ENCODE peak calls at places on chromosomes 7 and 10, in seven cellular contexts. One of them, this sample, is unnamed.
A peak's percentile ranks its signal among the peaks of the same experiment; 100 is the strongest.

GRCh38 chr10:119677126-119677525 is 25.9 kb downstream of the BAG3 start:
- DNase-seq in Panc1: no peak
- DNase-seq in cardiac muscle cell: no peak
- DNase-seq in PC-3: no peak
- DNase-seq in gastrocnemius medialis: no peak
- DNase-seq in psoas muscle: no peak
- DNase-seq in upper lobe of right lung: no peak
- DNase-seq in this sample: no peak

GRCh38 chr7:135189221-135189662 is 18.7 kb upstream of the CYREN start:
- DNase-seq in upper lobe of right lung: no peak
- DNase-seq in Panc1: no peak
- DNase-seq in psoas muscle: no peak
- DNase-seq in cardiac muscle cell: no peak
- DNase-seq in PC-3: no peak
- DNase-seq in gastrocnemius medialis: no peak
- DNase-seq in this sample: no peak

GRCh38 chr10:131492211-131492610 is 180.7 kb upstream of the TCERG1L start:
- DNase-seq in cardiac muscle cell: no peak
- DNase-seq in psoas muscle: no peak
- DNase-seq in PC-3: no peak
- DNase-seq in gastrocnemius medialis: no peak
- DNase-seq in Panc1: no peak
- DNase-seq in upper lobe of right lung: no peak
- DNase-seq in this sample: no peak

GRCh38 chr7:42940985-42941847 is 9.0 kb downstream of the MRPL32 start:
- DNase-seq in gastrocnemius medialis: peak; percentile 55
- DNase-seq in psoas muscle: peak; percentile 79
- DNase-seq in upper lobe of right lung: peak; percentile 84
- DNase-seq in Panc1: peak; percentile 66
- DNase-seq in cardiac muscle cell: peak; percentile 85
- DNase-seq in PC-3: peak; percentile 79
- DNase-seq in this sample: peak; percentile 39

GRCh38 chr7:16233519-16233918 is 187.8 kb downstream of the CRPPA start:
- DNase-seq in psoas muscle: no peak
- DNase-seq in gastrocnemius medialis: no peak
- DNase-seq in Panc1: no peak
- DNase-seq in PC-3: no peak
- DNase-seq in cardiac muscle cell: no peak
- DNase-seq in upper lobe of right lung: no peak
- DNase-seq in this sample: no peak

GRCh38 chr7:80827238-80827633 is 91.6 kb downstream of the SEMA3C start:
- DNase-seq in gastrocnemius medialis: no peak
- DNase-seq in psoas muscle: no peak
- DNase-seq in cardiac muscle cell: peak; percentile 64
- DNase-seq in PC-3: peak; percentile 31
- DNase-seq in upper lobe of right lung: no peak
- DNase-seq in Panc1: no peak
- DNase-seq in this sample: no peak

GRCh38 chr7:73520673-73521635 is 1.1 kb downstream of the BAZ1B start:
- DNase-seq in cardiac muscle cell: peak; percentile 49
- DNase-seq in Panc1: no peak
- DNase-seq in upper lobe of right lung: no peak
- DNase-seq in gastrocnemius medialis: no peak
- DNase-seq in psoas muscle: no peak
- DNase-seq in PC-3: peak; percentile 6
- DNase-seq in this sample: no peak

GRCh38 chr10:33723181-33723580 is 388.7 kb upstream of the NRP1 start:
- DNase-seq in Panc1: no peak
- DNase-seq in psoas muscle: no peak
- DNase-seq in cardiac muscle cell: no peak
- DNase-seq in upper lobe of right lung: no peak
- DNase-seq in gastrocnemius medialis: no peak
- DNase-seq in PC-3: no peak
- DNase-seq in this sample: no peak

GRCh38 chr10:114811769-114812353 is 9.7 kb upstream of the FHIP2A start:
- DNase-seq in gastrocnemius medialis: no peak
- DNase-seq in upper lobe of right lung: no peak
- DNase-seq in cardiac muscle cell: no peak
- DNase-seq in Panc1: no peak
- DNase-seq in psoas muscle: no peak
- DNase-seq in PC-3: no peak
- DNase-seq in this sample: no peak

GRCh38 chr10:132195366-132196075 is 8.8 kb downstream of the DPYSL4 start:
- DNase-seq in psoas muscle: peak; percentile 26
- DNase-seq in cardiac muscle cell: no peak
- DNase-seq in gastrocnemius medialis: no peak
- DNase-seq in upper lobe of right lung: no peak
- DNase-seq in Panc1: no peak
- DNase-seq in PC-3: no peak
- DNase-seq in this sample: no peak

GRCh38 chr10:102629661-102630614 is 14.3 kb upstream of the TRIM8 start:
- DNase-seq in PC-3: peak; percentile 85
- DNase-seq in cardiac muscle cell: peak; percentile 93
- DNase-seq in gastrocnemius medialis: no peak
- DNase-seq in Panc1: no peak
- DNase-seq in psoas muscle: peak; percentile 59
- DNase-seq in upper lobe of right lung: peak; percentile 62
- DNase-seq in this sample: no peak

GRCh38 chr10:22363305-22363704 is 18.0 kb downstream of the SPAG6 start:
- DNase-seq in gastrocnemius medialis: no peak
- DNase-seq in Panc1: no peak
- DNase-seq in PC-3: no peak
- DNase-seq in psoas muscle: no peak
- DNase-seq in cardiac muscle cell: no peak
- DNase-seq in upper lobe of right lung: no peak
- DNase-seq in this sample: no peak

GRCh38 chr7:116393654-116394053 is 105.9 kb upstream of the CAV2 start:
- DNase-seq in gastrocnemius medialis: no peak
- DNase-seq in Panc1: no peak
- DNase-seq in psoas muscle: peak; percentile 55
- DNase-seq in cardiac muscle cell: peak; percentile 32
- DNase-seq in upper lobe of right lung: no peak
- DNase-seq in PC-3: no peak
- DNase-seq in this sample: no peak

GRCh38 chr10:8416192-8416701 is 361.8 kb downstream of the GATA3 start:
- DNase-seq in gastrocnemius medialis: no peak
- DNase-seq in upper lobe of right lung: no peak
- DNase-seq in Panc1: no peak
- DNase-seq in PC-3: no peak
- DNase-seq in cardiac muscle cell: no peak
- DNase-seq in psoas muscle: no peak
- DNase-seq in this sample: no peak

GRCh38 chr10:58531084-58531695 is 18.5 kb downstream of the BICC1 start:
- DNase-seq in Panc1: peak; percentile 59
- DNase-seq in gastrocnemius medialis: peak; percentile 27
- DNase-seq in psoas muscle: no peak
- DNase-seq in upper lobe of right lung: no peak
- DNase-seq in cardiac muscle cell: peak; percentile 86
- DNase-seq in PC-3: peak; percentile 97
- DNase-seq in this sample: no peak

GRCh38 chr7:72538856-72539255 is 126.7 kb upstream of the CALN1 start:
- DNase-seq in upper lobe of right lung: no peak
- DNase-seq in Panc1: no peak
- DNase-seq in PC-3: no peak
- DNase-seq in psoas muscle: no peak
- DNase-seq in gastrocnemius medialis: no peak
- DNase-seq in cardiac muscle cell: no peak
- DNase-seq in this sample: no peak

GRCh38 chr10:97179731-97180366 is 5.9 kb downstream of the SLIT1 start:
- DNase-seq in upper lobe of right lung: peak; percentile 60
- DNase-seq in gastrocnemius medialis: no peak
- DNase-seq in PC-3: no peak
- DNase-seq in psoas muscle: no peak
- DNase-seq in cardiac muscle cell: peak; percentile 8
- DNase-seq in Panc1: no peak
- DNase-seq in this sample: no peak

GRCh38 chr7:141646826-141647480 is 55.0 kb downstream of the DENND11 start:
- DNase-seq in upper lobe of right lung: no peak
- DNase-seq in Panc1: no peak
- DNase-seq in gastrocnemius medialis: no peak
- DNase-seq in psoas muscle: no peak
- DNase-seq in cardiac muscle cell: no peak
- DNase-seq in PC-3: no peak
- DNase-seq in this sample: no peak

DNA sequence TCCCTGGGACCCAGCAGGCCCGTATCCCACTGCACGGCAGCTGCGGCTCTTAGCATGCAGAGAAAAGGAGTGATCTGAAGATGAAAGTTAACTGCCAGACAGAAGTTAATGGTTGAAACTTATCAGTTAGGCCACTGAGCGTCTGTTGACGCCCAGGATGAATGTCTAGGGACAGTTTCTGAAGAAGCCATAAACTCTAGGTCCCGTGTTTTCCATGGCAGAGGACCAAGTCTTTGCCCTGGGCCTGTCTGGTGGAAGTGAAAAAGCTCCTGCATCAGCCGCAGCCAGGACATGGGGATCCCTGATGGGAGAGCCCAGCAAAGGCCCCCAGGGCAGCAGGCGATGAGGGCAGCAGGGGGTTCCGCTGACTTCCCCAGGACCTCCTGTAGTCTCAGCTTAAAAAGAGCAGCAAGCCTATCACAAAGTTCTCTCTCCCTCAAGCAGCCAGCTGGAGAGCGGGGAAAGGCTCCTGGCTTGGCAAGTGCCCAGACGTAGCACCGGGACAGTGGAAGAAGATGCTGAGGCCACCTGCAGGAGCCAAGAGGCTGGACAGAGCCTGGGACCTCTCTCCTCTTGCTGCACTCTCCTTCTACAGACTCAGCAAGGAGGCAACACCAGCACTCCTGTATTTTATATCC is 79.6 kb downstream of the TNS3 start:
- DNase-seq in upper lobe of right lung: no peak
- DNase-seq in psoas muscle: peak; percentile 39
- DNase-seq in PC-3: no peak
- DNase-seq in cardiac muscle cell: no peak
- DNase-seq in Panc1: no peak
- DNase-seq in gastrocnemius medialis: no peak
- DNase-seq in this sample: no peak
- H3K27ac ChIP-seq in upper lobe of right lung: peak overlapping the region; percentile 24
- H3K27ac ChIP-seq in psoas muscle: no peak overlapping the region
- H3K27ac ChIP-seq in PC-3: no peak overlapping the region
- H3K27ac ChIP-seq in cardiac muscle cell: no peak overlapping the region
- H3K27ac ChIP-seq in Panc1: peak overlapping the region; percentile 91
- H3K27ac ChIP-seq in gastrocnemius medialis: no peak overlapping the region
- H3K27ac ChIP-seq in this sample: no peak overlapping the region

DNA sequence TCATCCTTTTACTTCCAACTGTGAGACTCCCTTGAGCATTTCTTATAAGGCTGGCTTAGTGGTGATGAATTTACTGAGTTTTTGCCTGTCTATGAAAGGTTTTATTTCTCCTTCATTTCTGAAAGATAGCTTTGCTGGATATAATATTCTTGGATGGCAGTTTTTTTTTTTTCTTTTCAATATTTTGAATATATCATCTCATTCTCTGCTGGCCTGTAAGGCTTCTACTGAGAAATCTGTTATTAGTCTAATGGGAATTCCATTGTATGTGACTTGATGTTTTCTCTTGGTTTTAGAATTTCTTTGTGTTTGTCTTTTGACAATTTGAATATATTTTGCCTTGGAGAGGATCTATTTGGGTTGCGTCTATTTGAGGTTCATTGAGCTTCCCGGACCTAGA is 22.4 kb downstream of the PHTF2 start:
- DNase-seq in gastrocnemius medialis: no peak
- DNase-seq in upper lobe of right lung: no peak
- DNase-seq in PC-3: no peak
- DNase-seq in Panc1: no peak
- DNase-seq in psoas muscle: no peak
- DNase-seq in cardiac muscle cell: no peak
- DNase-seq in this sample: no peak
- H3K9me3 ChIP-seq in gastrocnemius medialis: peaks cover 8% of the 10 kb centered on the region
- H3K9me3 ChIP-seq in upper lobe of right lung: peaks cover 33% of the 10 kb centered on the region
- H3K9me3 ChIP-seq in PC-3: peaks cover 16% of the 10 kb centered on the region
- H3K9me3 ChIP-seq in Panc1: peaks cover 24% of the 10 kb centered on the region
- H3K9me3 ChIP-seq in psoas muscle: peaks cover 13% of the 10 kb centered on the region
- H3K9me3 ChIP-seq in cardiac muscle cell: no peaks in the 10 kb centered on the region
- H3K9me3 ChIP-seq in this sample: peaks cover 14% of the 10 kb centered on the region

DNA sequence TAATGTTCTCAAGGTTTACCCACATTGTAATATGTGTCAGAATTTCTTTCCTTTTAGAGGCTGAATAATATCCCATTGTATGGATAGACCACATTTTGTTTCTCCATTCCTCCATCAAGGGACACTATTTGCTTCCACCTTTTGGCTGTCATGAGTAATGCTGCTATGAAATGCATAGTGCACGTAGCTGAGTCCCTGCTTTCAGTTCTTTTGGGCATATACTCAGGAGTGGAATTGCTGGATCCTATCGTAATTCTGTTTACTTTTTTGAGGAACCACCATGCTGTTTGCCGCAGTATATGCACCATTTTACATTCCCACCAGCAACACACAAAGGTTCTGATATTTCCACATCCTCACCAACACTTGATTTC is 60.0 kb downstream of the PRF1 start:
- DNase-seq in cardiac muscle cell: peak; percentile 24
- DNase-seq in gastrocnemius medialis: no peak
- DNase-seq in Panc1: no peak
- DNase-seq in upper lobe of right lung: no peak
- DNase-seq in psoas muscle: no peak
- DNase-seq in PC-3: peak; percentile 62
- DNase-seq in this sample: no peak
- TF ChIP-seq CTCF in cardiac muscle cell: peak; percentile 24
- TF ChIP-seq CTCF in gastrocnemius medialis: no peak
- TF ChIP-seq CTCF in Panc1: peak; percentile 49
- TF ChIP-seq CTCF in upper lobe of right lung: peak; percentile 11
- TF ChIP-seq CTCF in psoas muscle: no peak
- TF ChIP-seq CTCF in PC-3: peak; percentile 63
- TF ChIP-seq CTCF in this sample: no peak

GRCh38 chr7:99930376-99930775 is 956 bp upstream of the GJC3 start:
- DNase-seq in Panc1: no peak
- DNase-seq in gastrocnemius medialis: no peak
- DNase-seq in psoas muscle: no peak
- DNase-seq in upper lobe of right lung: no peak
- DNase-seq in PC-3: no peak
- DNase-seq in cardiac muscle cell: no peak
- DNase-seq in this sample: no peak

GRCh38 chr7:99928188-99928587 is 1.2 kb downstream of the GJC3 start:
- DNase-seq in gastrocnemius medialis: no peak
- DNase-seq in PC-3: no peak
- DNase-seq in cardiac muscle cell: no peak
- DNase-seq in Panc1: no peak
- DNase-seq in upper lobe of right lung: no peak
- DNase-seq in psoas muscle: no peak
- DNase-seq in this sample: no peak

GRCh38 chr7:99927536-99927935 is 1.9 kb downstream of the GJC3 start:
- DNase-seq in upper lobe of right lung: no peak
- DNase-seq in cardiac muscle cell: no peak
- DNase-seq in psoas muscle: no peak
- DNase-seq in gastrocnemius medialis: no peak
- DNase-seq in Panc1: no peak
- DNase-seq in PC-3: no peak
- DNase-seq in this sample: no peak

GRCh38 chr7:99928994-99929729 is at the start of gene GJC3:
- DNase-seq in PC-3: peak; percentile 59
- DNase-seq in Panc1: no peak
- DNase-seq in cardiac muscle cell: peak; percentile 65
- DNase-seq in psoas muscle: peak; percentile 73
- DNase-seq in upper lobe of right lung: peak; percentile 82
- DNase-seq in gastrocnemius medialis: no peak
- DNase-seq in this sample: no peak

DNA sequence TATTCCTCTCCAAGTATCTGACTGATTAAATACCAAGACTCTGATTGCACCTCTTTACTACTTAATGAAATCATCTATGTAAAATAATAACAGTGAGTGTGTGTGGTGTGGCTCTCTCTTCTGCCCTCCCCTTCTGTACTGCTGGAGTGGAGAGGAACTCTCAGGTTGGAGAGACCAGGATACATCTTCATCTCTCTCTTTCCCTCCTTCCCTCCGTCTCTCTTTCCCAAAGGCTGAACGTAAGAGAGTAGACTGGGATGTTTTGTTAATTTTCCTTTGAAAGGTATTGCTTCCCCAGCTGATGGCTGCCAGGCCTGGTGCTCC is 272 bp upstream of the GJC3 start:
- DNase-seq in upper lobe of right lung: no peak
- DNase-seq in Panc1: no peak
- DNase-seq in PC-3: no peak
- DNase-seq in gastrocnemius medialis: no peak
- DNase-seq in cardiac muscle cell: no peak
- DNase-seq in psoas muscle: no peak
- DNase-seq in this sample: no peak
- H3K27ac ChIP-seq in upper lobe of right lung: no peak overlapping the region
- H3K27ac ChIP-seq in Panc1: no peak overlapping the region
- H3K27ac ChIP-seq in PC-3: no peak overlapping the region
- H3K27ac ChIP-seq in gastrocnemius medialis: no peak overlapping the region
- H3K27ac ChIP-seq in cardiac muscle cell: no peak overlapping the region
- H3K27ac ChIP-seq in psoas muscle: no peak overlapping the region
- H3K27ac ChIP-seq in this sample: no peak overlapping the region